ENCODE peak calls at places on chromosome 18, in five cellular contexts. T is pancreas, C is fibroblast of the aortic adventitia, L is testis, J is GM23338. E is an unnamed sample.

GRCh38 chr18:27541293-27541692 is 356.2 kb upstream of the CHST9 start:
- DNase-seq in T (no peak), C (no peak), L (no peak), J (no peak), E (no peak)

GRCh38 chr18:58813821-58814220 is 50.9 kb upstream of the ZNF532 start:
- DNase-seq in T (no peak), C (no peak), L (no peak), J (no peak), E (no peak)

GRCh38 chr18:72697706-72698105 is 153.6 kb upstream of the CBLN2 start:
- DNase-seq in T (no peak), C (no peak), L (no peak), J (peak; percentile 24), E (peak; percentile 8)

GRCh38 chr18:63309422-63309821 is 10.1 kb downstream of the BCL2 start:
- DNase-seq in T (no peak), C (no peak), L (no peak), J (no peak), E (no peak)

GRCh38 chr18:78891185-78891762 is 88.3 kb upstream of the SALL3 start:
- DNase-seq in T (no peak), C (no peak), L (no peak), J (no peak), E (no peak)

GRCh38 chr18:34661464-34662087 is 48.5 kb upstream of the DTNA start:
- DNase-seq in T (no peak), C (peak; percentile 63), L (no peak), J (peak; percentile 87), E (peak; percentile 28)

GRCh38 chr18:36330435-36331049 is 33.0 kb downstream of the FHOD3 start:
- DNase-seq in T (no peak), C (no peak), L (no peak), J (no peak), E (no peak)

GRCh38 chr18:57803119-57803969 is at the start of gene ATP8B1:
- DNase-seq in T (peak; percentile 99), C (peak; percentile 74), L (peak; percentile 29), J (peak; percentile 93), E (no peak)

GRCh38 chr18:44900627-44901026 is 219.9 kb downstream of the SETBP1 start:
- DNase-seq in T (no peak), C (no peak), L (no peak), J (no peak), E (no peak)

GRCh38 chr18:995641-996040 is 91.0 kb downstream of the ADCYAP1 start:
- DNase-seq in T (no peak), C (peak; percentile 95), L (no peak), J (no peak), E (no peak)

GRCh38 chr18:36786686-36787085 is 42.1 kb downstream of the TPGS2 start:
- DNase-seq in T (no peak), C (peak; percentile 80), L (peak; percentile 18), J (no peak), E (no peak)

GRCh38 chr18:28961669-28962228 is 784.8 kb upstream of the CDH2 start:
- DNase-seq in T (no peak), C (peak; percentile 18), L (peak; percentile 17), J (peak; percentile 84), E (peak; percentile 21)

GRCh38 chr18:32661486-32662299 is 111.1 kb downstream of the KLHL14 start:
- DNase-seq in T (no peak), C (no peak), L (no peak), J (no peak), E (no peak)

GRCh38 chr18:3052411-3052758 is 39.4 kb upstream of the LPIN2 start:
- DNase-seq in T (no peak), C (no peak), L (no peak), J (no peak), E (no peak)

GRCh38 chr18:63157293-63158011 is 162.1 kb downstream of the BCL2 start:
- DNase-seq in T (no peak), C (no peak), L (no peak), J (no peak), E (no peak)

GRCh38 chr18:58102020-58102419 is 58.0 kb downstream of the NEDD4L start:
- DNase-seq in T (no peak), C (no peak), L (no peak), J (no peak), E (no peak)

GRCh38 chr18:57727952-57728807 is 74.9 kb downstream of the ATP8B1 start:
- DNase-seq in T (no peak), C (peak; percentile 41), L (no peak), J (no peak), E (no peak)

GRCh38 chr18:63683152-63683551 is 19.6 kb upstream of the SERPINB11 start:
- DNase-seq in T (no peak), C (peak; percentile 91), L (no peak), J (peak; percentile 47), E (no peak)

GRCh38 chr18:54209471-54210180 is 14.8 kb downstream of the MBD2 start:
- DNase-seq in T (no peak), C (peak; percentile 17), L (no peak), J (no peak), E (no peak)

GRCh38 chr18:7272268-7273049 is 41.6 kb downstream of the LRRC30 start:
- DNase-seq in T (peak; percentile 69), C (peak; percentile 65), L (peak; percentile 82), J (peak; percentile 89), E (peak; percentile 9)

GRCh38 chr18:67261931-67262552 is 254.5 kb downstream of the DSEL start:
- DNase-seq in T (no peak), C (no peak), L (no peak), J (no peak), E (no peak)

GRCh38 chr18:39435986-39436385 is 1870.4 kb upstream of the CELF4 start:
- DNase-seq in T (no peak), C (no peak), L (no peak), J (no peak), E (no peak)

GRCh38 chr18:46536215-46536874 is 120.7 kb downstream of the LOXHD1 start:
- DNase-seq in T (no peak), C (no peak), L (no peak), J (no peak), E (no peak)

GRCh38 chr18:30175621-30176225 is 866.8 kb downstream of the DSC3 start:
- DNase-seq in T (no peak), C (no peak), L (peak; percentile 54), J (no peak), E (no peak)

GRCh38 chr18:61025596-61025995 is 307.6 kb upstream of the CDH20 start:
- DNase-seq in T (no peak), C (no peak), L (no peak), J (no peak), E (no peak)

GRCh38 chr18:45837283-45838070 is 12.0 kb downstream of the SIGLEC15 start:
- DNase-seq in T (peak; percentile 81), C (no peak), L (peak; percentile 49), J (peak; percentile 89), E (no peak)

GRCh38 chr18:23134780-23135678 is at the start of gene CABLES1:
- DNase-seq in T (peak; percentile 86), C (peak; percentile 63), L (peak; percentile 74), J (peak; percentile 69), E (no peak)

GRCh38 chr18:24317370-24317769 is 80.3 kb downstream of the OSBPL1A start:
- DNase-seq in T (no peak), C (no peak), L (no peak), J (no peak), E (no peak)
- H3K4me3 ChIP-seq in T (no peak overlapping the region), C (no peak overlapping the region), L (no peak overlapping the region), J (no peak overlapping the region), E (no peak overlapping the region)

GRCh38 chr18:76823166-76823539 is 796 bp downstream of the ZNF236 start:
- DNase-seq in T (no peak), C (no peak), L (no peak), J (no peak), E (no peak)
- H3K4me3 ChIP-seq in T (peak overlapping the region; percentile 59), C (peak overlapping the region; percentile 88), L (peak overlapping the region; percentile 49), J (peak overlapping the region; percentile 73), E (peak overlapping the region; percentile 75)

GRCh38 chr18:76613721-76614120 is 118.7 kb upstream of the ZNF516 start:
- DNase-seq in T (no peak), C (no peak), L (no peak), J (no peak), E (no peak)

GRCh38 chr18:76610012-76610411 is 115.0 kb upstream of the ZNF516 start:
- DNase-seq in T (no peak), C (no peak), L (no peak), J (no peak), E (no peak)

GRCh38 chr18:76615065-76615733 is 120.2 kb upstream of the ZNF516 start:
- DNase-seq in T (no peak), C (no peak), L (no peak), J (no peak), E (no peak)

GRCh38 chr18:76613058-76613457 is 118.0 kb upstream of the ZNF516 start:
- DNase-seq in T (no peak), C (no peak), L (no peak), J (no peak), E (no peak)

DNA sequence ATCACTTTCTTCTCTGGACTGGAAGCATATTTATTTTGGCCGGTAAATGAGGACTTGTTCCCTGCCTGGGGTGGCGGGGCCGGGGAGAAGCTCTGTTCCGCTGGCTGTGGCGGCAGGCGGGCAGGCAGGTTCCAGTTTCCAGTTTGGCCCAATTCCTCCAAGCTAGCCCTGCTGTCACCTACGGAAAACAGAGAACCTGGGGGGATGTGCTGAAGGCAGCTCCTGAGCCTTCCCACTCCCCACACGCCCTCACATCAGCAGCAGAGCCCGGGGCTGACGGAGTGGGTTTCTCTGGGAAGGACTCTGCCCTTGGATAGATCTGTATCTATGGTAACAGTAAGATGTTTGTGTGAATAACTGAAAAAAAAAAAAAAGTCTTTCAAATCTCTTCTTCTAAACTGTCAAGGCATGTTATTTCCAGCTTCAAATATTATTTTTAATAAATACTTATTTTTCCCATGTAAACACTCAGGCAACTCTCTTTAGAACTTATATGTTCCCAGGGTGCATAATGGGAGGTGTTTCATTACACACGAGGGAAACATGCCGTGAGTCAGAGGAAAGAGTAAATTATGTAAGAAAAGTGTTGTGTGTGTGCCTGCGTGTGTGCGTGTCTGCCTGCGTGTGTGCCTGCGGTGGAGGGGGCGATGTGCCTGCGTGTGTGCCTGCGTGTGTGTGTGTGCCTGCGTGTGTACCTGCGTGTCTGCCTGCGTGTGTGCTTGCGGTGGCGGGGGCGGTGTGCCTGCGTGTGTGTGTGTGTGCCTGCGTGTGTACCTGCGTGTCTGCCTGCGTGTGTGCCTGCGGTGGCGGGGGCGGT is 116.1 kb upstream of the ZNF516 start:
- DNase-seq in T (no peak), C (peak; percentile 65), L (peak; percentile 44), J (peak; percentile 25), E (no peak)
- H3K4me3 ChIP-seq in T (no peak overlapping the region), C (peak overlapping the region; percentile 57), L (peak overlapping the region; percentile 37), J (no peak overlapping the region), E (no peak overlapping the region)

DNA sequence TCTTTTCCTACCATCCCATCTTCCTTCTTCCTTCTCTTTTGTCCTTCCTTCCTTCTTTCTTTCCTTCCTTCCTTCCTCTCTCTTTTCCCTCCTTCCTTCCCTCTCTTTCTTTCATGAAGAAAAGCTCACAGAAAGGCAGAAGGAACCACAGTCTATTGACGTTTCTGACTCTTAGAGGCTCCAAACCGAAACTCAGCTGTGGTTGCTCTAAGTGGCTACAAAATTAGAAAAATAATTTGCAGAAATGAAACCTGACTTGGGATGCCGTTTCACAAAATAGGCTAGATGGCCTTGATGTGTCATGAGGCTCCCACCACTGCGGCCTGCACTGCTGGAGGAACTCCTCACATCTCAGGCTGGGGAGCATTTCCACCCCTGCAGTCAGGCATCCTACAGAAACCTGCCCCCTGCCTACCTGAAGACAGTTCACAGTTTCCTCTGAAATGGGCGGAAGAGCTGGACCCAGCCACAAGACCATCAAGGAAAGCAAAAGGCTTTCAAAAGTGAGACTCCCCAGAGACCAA is 165.6 kb downstream of the SMAD7 start:
- DNase-seq in T (peak; percentile 24), C (no peak), L (no peak), J (no peak), E (no peak)
- H3K4me3 ChIP-seq in T (no peak overlapping the region), C (no peak overlapping the region), L (no peak overlapping the region), J (no peak overlapping the region), E (no peak overlapping the region)

GRCh38 chr18:74370163-74370562 is 54.5 kb downstream of the C18orf63 start:
- DNase-seq in T (no peak), C (no peak), L (no peak), J (no peak), E (no peak)
- H3K4me3 ChIP-seq in T (no peak overlapping the region), C (no peak overlapping the region), L (no peak overlapping the region), J (no peak overlapping the region), E (no peak overlapping the region)

E was measured in Jurkat, Clone E6-1.